ENCODE peak calls at places on chromosome 3, in eight cellular contexts. Q is tibial nerve, U is spleen, Y is endothelial cell of umbilical vein, V is sigmoid colon, N is A549, P is Peyer's patch, J is ovary. C is an unnamed sample.

GRCh38 chr3:23455084-23455483 is 252.0 kb downstream of the UBE2E2 start:
- DNase-seq in J (no peak), V (no peak), P (no peak), Q (peak; percentile 26), Y (no peak), N (no peak), U (no peak), C (peak; percentile 8)

GRCh38 chr3:16704938-16705337 is 99.7 kb upstream of the DAZL start:
- DNase-seq in J (no peak), N (no peak), U (no peak), Y (no peak), V (no peak), P (no peak), Q (no peak), C (no peak)

GRCh38 chr3:112486811-112487505 is 12.3 kb downstream of the BTLA start:
- DNase-seq in N (no peak), Y (peak; percentile 22), V (no peak), U (no peak), J (no peak), P (no peak), Q (no peak), C (no peak)

GRCh38 chr3:124083990-124084389 is 92.1 kb upstream of the ROPN1 start:
- DNase-seq in J (no peak), P (no peak), V (no peak), U (no peak), Q (no peak), Y (no peak), N (no peak), C (no peak)

GRCh38 chr3:4898454-4899313 is 80.6 kb upstream of the BHLHE40 start:
- DNase-seq in Y (no peak), P (no peak), V (no peak), J (no peak), U (no peak), Q (no peak), N (no peak), C (no peak)

GRCh38 chr3:184277366-184277765 is 1.5 kb downstream of the ECE2 start:
- DNase-seq in Y (no peak), N (no peak), Q (no peak), V (no peak), P (no peak), J (no peak), U (no peak), C (no peak)

GRCh38 chr3:139808196-139808595 is 126.8 kb upstream of the CLSTN2 start:
- DNase-seq in P (no peak), V (no peak), Q (no peak), Y (no peak), N (no peak), U (no peak), J (no peak), C (no peak)

GRCh38 chr3:51605938-51606337 is 65.1 kb upstream of the TEX264 start:
- DNase-seq in U (no peak), J (no peak), V (no peak), Y (no peak), P (no peak), N (no peak), Q (no peak), C (no peak)

GRCh38 chr3:32117324-32117723 is 10.9 kb downstream of the GPD1L start:
- DNase-seq in J (no peak), Q (no peak), N (no peak), Y (no peak), U (no peak), V (no peak), P (no peak), C (no peak)

GRCh38 chr3:190225186-190225692 is 97.0 kb downstream of the CLDN1 start:
- DNase-seq in P (no peak), N (no peak), V (no peak), Y (peak; percentile 58), U (no peak), J (no peak), Q (peak; percentile 39), C (no peak)

GRCh38 chr3:7207092-7207491 is 346.2 kb downstream of the GRM7 start:
- DNase-seq in Q (no peak), U (no peak), Y (no peak), V (no peak), P (no peak), N (no peak), J (no peak), C (no peak)

GRCh38 chr3:188274249-188274915 is 120.4 kb downstream of the LPP start:
- DNase-seq in J (no peak), V (no peak), Y (no peak), U (no peak), P (no peak), N (no peak), Q (no peak), C (no peak)

GRCh38 chr3:67656614-67657013 is 2.2 kb upstream of the SUCLG2 start:
- DNase-seq in Q (no peak), Y (no peak), V (no peak), N (no peak), P (no peak), U (no peak), J (no peak), C (no peak)

GRCh38 chr3:67657192-67657591 is 2.8 kb upstream of the SUCLG2 start:
- DNase-seq in U (no peak), Q (no peak), P (no peak), Y (no peak), N (no peak), V (no peak), J (no peak), C (no peak)

GRCh38 chr3:67654832-67655152 is 380 bp upstream of the SUCLG2 start:
- DNase-seq in Y (no peak), J (no peak), V (no peak), U (no peak), N (no peak), P (no peak), Q (peak; percentile 9), C (no peak)

GRCh38 chr3:67654099-67654831 is at the start of gene SUCLG2:
- DNase-seq in Q (peak; percentile 89), J (peak; percentile 90), V (peak; percentile 96), N (peak; percentile 30), Y (peak; percentile 83), P (peak; percentile 93), U (peak; percentile 97), C (peak; percentile 69)

DNA sequence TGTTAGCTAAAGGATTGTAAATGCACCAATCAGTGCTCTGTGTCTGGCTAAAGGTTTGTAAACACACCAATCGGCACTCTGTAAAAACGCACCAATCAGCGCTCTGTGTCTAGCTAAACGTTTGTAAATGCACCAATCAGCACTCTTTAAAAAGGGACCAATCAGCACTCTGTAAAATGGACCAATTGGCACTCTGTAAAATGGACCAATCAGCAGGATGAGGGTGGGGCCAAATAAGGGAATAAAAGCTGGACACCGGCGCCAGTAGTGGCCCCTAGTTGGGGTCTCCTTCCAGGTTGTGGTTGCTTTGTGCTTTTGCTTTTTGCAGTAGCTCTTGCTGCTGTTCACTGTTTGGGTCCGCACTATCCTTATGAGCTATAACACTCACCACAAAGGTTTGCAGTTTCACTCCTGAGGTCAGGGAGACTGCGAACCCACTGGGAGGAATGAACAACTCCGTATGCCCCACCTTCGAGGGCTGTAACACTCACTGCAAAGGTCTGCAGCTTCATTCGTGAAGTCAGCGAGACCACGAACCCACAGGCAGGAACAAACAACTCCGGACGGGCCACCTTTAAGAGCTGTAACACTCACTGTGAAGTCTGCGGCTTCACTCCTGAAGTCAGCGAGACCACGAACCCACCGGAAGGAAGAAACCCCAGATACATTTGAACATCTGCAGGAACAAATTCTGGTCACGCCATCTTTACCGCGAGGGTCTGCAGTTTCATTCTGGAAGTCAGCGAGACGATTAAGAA is 1.1 kb upstream of the SUCLG2 start:
- DNase-seq in Y (no peak), J (no peak), U (peak; percentile 88), P (peak; percentile 53), Q (no peak), N (no peak), V (no peak), C (no peak)
- TF ChIP-seq POLR2A in Y (no peak), J (no peak), U (peak; percentile 15), P (peak; percentile 44), Q (no peak), N (no peak), V (no peak), C (no peak)

GRCh38 chr3:43286115-43286885 is at the start of gene SNRK:
- DNase-seq in Q (peak; percentile 87), V (peak; percentile 93), U (peak; percentile 97), N (peak; percentile 61), P (peak; percentile 95), J (peak; percentile 95), Y (peak; percentile 99), C (peak; percentile 79)
- TF ChIP-seq POLR2A in Q (peak; percentile 99), V (no peak), U (no peak), N (peak; percentile 41), P (peak; percentile 80), J (peak; percentile 84), Y (peak; percentile 87), C (peak; percentile 78)

GRCh38 chr3:131361464-131362421 is 19.8 kb upstream of the NUDT16 start:
- DNase-seq in Q (peak; percentile 47), V (peak; percentile 86), J (peak; percentile 71), U (peak; percentile 96), N (peak; percentile 36), P (peak; percentile 97), Y (peak; percentile 16), C (no peak)
- TF ChIP-seq POLR2A in Q (peak; percentile 46), V (peak; percentile 13), J (no peak), U (no peak), N (no peak), P (peak; percentile 94), Y (no peak), C (no peak)

GRCh38 chr3:177357352-177358084 is 160.2 kb upstream of the TBL1XR1 start:
- DNase-seq in J (no peak), Y (peak; percentile 97), V (no peak), P (peak; percentile 56), U (no peak), N (peak; percentile 44), Q (no peak), C (peak; percentile 65)

GRCh38 chr3:177358085-177358967 is 161.0 kb upstream of the TBL1XR1 start:
- DNase-seq in V (peak; percentile 83), U (peak; percentile 91), Q (peak; percentile 53), P (peak; percentile 75), J (peak; percentile 48), Y (peak; percentile 91), N (peak; percentile 76), C (peak; percentile 61)

GRCh38 chr3:177359601-177360357 is 162.5 kb upstream of the TBL1XR1 start:
- DNase-seq in P (peak; percentile 97), Q (peak; percentile 97), V (peak; percentile 98), J (peak; percentile 97), Y (peak; percentile 98), U (peak; percentile 99), N (peak; percentile 93), C (peak; percentile 81)

GRCh38 chr3:177361042-177361938 is 164.0 kb upstream of the TBL1XR1 start:
- DNase-seq in Y (no peak), J (no peak), N (no peak), Q (no peak), U (peak; percentile 81), V (no peak), P (no peak), C (no peak)

GRCh38 chr3:177358968-177359600 is 161.8 kb upstream of the TBL1XR1 start:
- DNase-seq in N (peak; percentile 29), J (peak; percentile 62), P (peak; percentile 83), Q (peak; percentile 17), Y (peak; percentile 55), U (peak; percentile 90), V (peak; percentile 75), C (peak; percentile 12)
- TF ChIP-seq POLR2A in N (no peak), J (no peak), P (no peak), Q (no peak), Y (no peak), U (no peak), V (no peak), C (no peak)

C was measured in H54.